ENCODE peak calls at places on chromosome 17, in six cellular contexts. K is GM12892, H is stomach, N is breast epithelium, L is adrenal gland, J is A549. R is an unnamed sample.

GRCh38 chr17:12302711-12303110 is 282.0 kb downstream of the MAP2K4 start:
- DNase-seq in K (no peak), H (no peak), N (no peak), L (no peak), J (no peak), R (no peak)

GRCh38 chr17:76275382-76276068 is 10.4 kb downstream of the UBALD2 start:
- DNase-seq in K (no peak), H (no peak), N (no peak), L (no peak), J (no peak), R (no peak)

GRCh38 chr17:76411247-76411646 is 26.8 kb downstream of the SPHK1 start:
- DNase-seq in K (no peak), H (no peak), N (no peak), L (no peak), J (no peak), R (no peak)

GRCh38 chr17:235831-236640 is 54.6 kb upstream of the DOC2B start:
- DNase-seq in K (no peak), H (no peak), N (no peak), L (no peak), J (no peak), R (no peak)

GRCh38 chr17:67993998-67994361 is 2.3 kb downstream of the C17orf58 start:
- DNase-seq in K (peak; percentile 29), H (no peak), N (no peak), L (no peak), J (peak; percentile 57), R (no peak)

GRCh38 chr17:43655702-43656275 is 5.9 kb downstream of the MEOX1 start:
- DNase-seq in K (no peak), H (no peak), N (no peak), L (no peak), J (no peak), R (no peak)

GRCh38 chr17:17462048-17462824 is 14.6 kb upstream of the MED9 start:
- DNase-seq in K (no peak), H (no peak), N (no peak), L (no peak), J (no peak), R (no peak)

GRCh38 chr17:42118545-42118944 is 2.6 kb downstream of the KAT2A start:
- DNase-seq in K (no peak), H (peak; percentile 50), N (no peak), L (no peak), J (peak; percentile 84), R (peak; percentile 31)

GRCh38 chr17:43917348-43918025 is 10.2 kb upstream of the MPP2 start:
- DNase-seq in K (peak; percentile 67), H (peak; percentile 30), N (no peak), L (no peak), J (no peak), R (peak; percentile 26)

GRCh38 chr17:45425125-45425983 is 7.3 kb downstream of the ARHGAP27 start:
- DNase-seq in K (no peak), H (peak; percentile 92), N (peak; percentile 77), L (no peak), J (peak; percentile 97), R (no peak)

GRCh38 chr17:37650419-37651003 is 7.3 kb upstream of the DDX52 start:
- DNase-seq in K (no peak), H (no peak), N (no peak), L (peak; percentile 41), J (peak; percentile 67), R (peak; percentile 47)

GRCh38 chr17:34443832-34444469 is 80.9 kb upstream of the CCL1 start:
- DNase-seq in K (no peak), H (no peak), N (no peak), L (no peak), J (peak; percentile 48), R (peak; percentile 19)

GRCh38 chr17:80187090-80187489 is 17.3 kb downstream of the CARD14 start:
- DNase-seq in K (no peak), H (no peak), N (no peak), L (peak; percentile 74), J (peak; percentile 58), R (no peak)

GRCh38 chr17:59491353-59492090 is 73.9 kb upstream of the DHX40 start:
- DNase-seq in K (no peak), H (no peak), N (no peak), L (no peak), J (no peak), R (no peak)

GRCh38 chr17:59493867-59494266 is 71.5 kb upstream of the DHX40 start:
- DNase-seq in K (no peak), H (no peak), N (no peak), L (no peak), J (no peak), R (no peak)

GRCh38 chr17:59490259-59490658 is 75.2 kb upstream of the DHX40 start:
- DNase-seq in K (no peak), H (no peak), N (no peak), L (no peak), J (no peak), R (no peak)

GRCh38 chr17:59494757-59495368 is 70.5 kb upstream of the DHX40 start:
- DNase-seq in K (no peak), H (no peak), N (no peak), L (no peak), J (no peak), R (no peak)

GRCh38 chr17:59492091-59492451 is 73.3 kb upstream of the DHX40 start:
- DNase-seq in K (no peak), H (no peak), N (no peak), L (no peak), J (no peak), R (peak; percentile 20)
- TF ChIP-seq POLR2A in K (no peak), H (no peak), N (no peak), L (no peak), J (no peak), R (no peak)

GRCh38 chr17:65054602-65055001 is 1.9 kb downstream of the GNA13 start:
- DNase-seq in K (no peak), H (no peak), N (no peak), L (no peak), J (no peak), R (no peak)

GRCh38 chr17:65058151-65058550 is 1.6 kb upstream of the GNA13 start:
- DNase-seq in K (no peak), H (no peak), N (no peak), L (no peak), J (no peak), R (no peak)

GRCh38 chr17:65057520-65058075 is 1.1 kb upstream of the GNA13 start:
- DNase-seq in K (no peak), H (peak; percentile 25), N (no peak), L (peak; percentile 52), J (no peak), R (no peak)

GRCh38 chr17:65055280-65055707 is 1.2 kb downstream of the GNA13 start:
- DNase-seq in K (no peak), H (no peak), N (no peak), L (no peak), J (no peak), R (no peak)

DNA sequence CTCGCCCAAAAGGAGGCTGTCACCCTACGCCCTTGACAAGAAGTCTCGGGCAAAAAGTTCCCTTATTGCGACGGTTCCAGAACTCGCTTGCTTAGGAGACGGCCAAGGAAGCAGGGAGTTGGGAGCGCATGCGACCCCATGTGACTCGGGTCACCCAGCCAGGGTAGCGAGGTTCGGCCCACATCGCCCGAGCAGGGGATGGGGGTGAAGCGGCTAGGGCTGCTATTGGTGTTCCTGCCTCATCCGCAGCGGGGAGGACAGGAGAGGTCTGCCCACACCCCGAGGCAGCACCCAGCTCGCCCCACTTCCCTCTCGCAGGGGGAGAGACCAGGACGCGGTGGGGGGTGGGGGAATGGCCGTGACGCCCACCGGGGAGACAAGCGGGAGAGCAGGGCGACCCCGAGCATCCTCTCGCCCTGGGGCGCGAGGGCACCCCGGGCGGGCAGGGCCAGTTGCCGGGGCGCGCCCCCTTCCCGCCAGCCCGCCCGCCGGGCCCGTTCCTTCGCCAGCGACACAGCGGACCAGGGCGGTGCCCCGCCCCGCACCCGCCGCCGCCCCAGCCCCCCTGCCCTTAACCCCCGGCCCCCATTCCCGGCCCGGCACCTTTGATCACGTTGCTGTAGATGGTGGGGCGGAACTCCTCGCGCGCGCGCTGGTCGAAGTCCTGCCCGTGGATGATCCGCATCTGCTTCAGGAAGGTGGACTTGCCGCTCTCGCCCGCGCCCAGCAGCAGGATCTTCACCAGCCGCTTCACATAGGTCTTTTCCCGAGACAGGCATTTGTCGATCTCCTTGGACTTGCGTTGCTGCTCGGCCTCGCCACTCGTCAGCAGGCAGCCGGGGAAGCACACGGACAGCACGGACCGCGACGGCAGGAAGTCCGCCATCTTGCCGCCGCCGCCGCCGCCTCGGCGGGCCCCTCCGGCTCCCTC is 567 bp downstream of the GNA13 start:
- DNase-seq in K (no peak), H (peak; percentile 55), N (peak; percentile 68), L (peak; percentile 76), J (peak; percentile 73), R (peak; percentile 74)
- TF ChIP-seq POLR2A in K (peak; percentile 40), H (no peak), N (no peak), L (peak; percentile 68), J (peak; percentile 91), R (peak; percentile 75)

GRCh38 chr17:72850410-72850809 is 242.1 kb downstream of the SLC39A11 start:
- DNase-seq in K (no peak), H (no peak), N (no peak), L (peak; percentile 24), J (no peak), R (no peak)
- TF ChIP-seq POLR2A in K (no peak), H (no peak), N (no peak), L (no peak), J (no peak), R (no peak)

GRCh38 chr17:64499805-64500486 is 3.1 kb upstream of the POLG2 start:
- DNase-seq in K (no peak), H (no peak), N (no peak), L (no peak), J (no peak), R (no peak)
- TF ChIP-seq POLR2A in K (peak; percentile 62), H (no peak), N (no peak), L (no peak), J (no peak), R (no peak)